ENCODE peak calls at places on chromosomes 7 and 10, in six cellular contexts. One of them, this sample, is unnamed.

GRCh38 chr10:71840936-71841335 is 10.1 kb downstream of the PSAP start:
- DNase-seq in effector memory CD8-positive, alpha-beta T cell: no peak
- DNase-seq in GM20000: no peak
- DNase-seq in tibial artery: no peak
- DNase-seq in anterior cingulate cortex: no peak
- DNase-seq in GM12865: no peak
- DNase-seq in this sample: no peak

GRCh38 chr10:43676360-43676759 is 27.7 kb upstream of the ZNF32 start:
- DNase-seq in effector memory CD8-positive, alpha-beta T cell: no peak
- DNase-seq in GM20000: no peak
- DNase-seq in tibial artery: no peak
- DNase-seq in anterior cingulate cortex: no peak
- DNase-seq in GM12865: no peak
- DNase-seq in this sample: no peak

GRCh38 chr7:115748123-115748738 is 282.3 kb downstream of the TFEC start:
- DNase-seq in effector memory CD8-positive, alpha-beta T cell: no peak
- DNase-seq in GM20000: no peak
- DNase-seq in tibial artery: no peak
- DNase-seq in anterior cingulate cortex: no peak
- DNase-seq in GM12865: peak
- DNase-seq in this sample: peak

GRCh38 chr7:20348408-20348807 is 17.7 kb downstream of the ITGB8 start:
- DNase-seq in effector memory CD8-positive, alpha-beta T cell: no peak
- DNase-seq in GM20000: no peak
- DNase-seq in tibial artery: no peak
- DNase-seq in anterior cingulate cortex: no peak
- DNase-seq in GM12865: no peak
- DNase-seq in this sample: no peak

GRCh38 chr10:133212853-133213494 is 17.0 kb upstream of the UTF1 start:
- DNase-seq in effector memory CD8-positive, alpha-beta T cell: no peak
- DNase-seq in GM20000: no peak
- DNase-seq in tibial artery: no peak
- DNase-seq in anterior cingulate cortex: no peak
- DNase-seq in GM12865: no peak
- DNase-seq in this sample: no peak

GRCh38 chr7:106779877-106780276 is 85.2 kb upstream of the PIK3CG start:
- DNase-seq in effector memory CD8-positive, alpha-beta T cell: no peak
- DNase-seq in GM20000: no peak
- DNase-seq in tibial artery: no peak
- DNase-seq in anterior cingulate cortex: no peak
- DNase-seq in GM12865: peak
- DNase-seq in this sample: no peak

GRCh38 chr10:101995451-101996063 is 60.4 kb downstream of the ARMH3 start:
- DNase-seq in effector memory CD8-positive, alpha-beta T cell: no peak
- DNase-seq in GM20000: no peak
- DNase-seq in tibial artery: no peak
- DNase-seq in anterior cingulate cortex: no peak
- DNase-seq in GM12865: no peak
- DNase-seq in this sample: no peak

GRCh38 chr10:132632091-132632561 is 94.5 kb downstream of the INPP5A start:
- DNase-seq in effector memory CD8-positive, alpha-beta T cell: no peak
- DNase-seq in GM20000: no peak
- DNase-seq in tibial artery: no peak
- DNase-seq in anterior cingulate cortex: no peak
- DNase-seq in GM12865: no peak
- DNase-seq in this sample: no peak

GRCh38 chr7:157715071-157715937 is 378.5 kb downstream of the DNAJB6 start:
- DNase-seq in effector memory CD8-positive, alpha-beta T cell: no peak
- DNase-seq in GM20000: no peak
- DNase-seq in tibial artery: no peak
- DNase-seq in anterior cingulate cortex: no peak
- DNase-seq in GM12865: no peak
- DNase-seq in this sample: no peak

GRCh38 chr10:27998178-27998953 is 513 bp downstream of the ODAD2 start:
- DNase-seq in effector memory CD8-positive, alpha-beta T cell: peak
- DNase-seq in GM20000: no peak
- DNase-seq in tibial artery: peak
- DNase-seq in anterior cingulate cortex: no peak
- DNase-seq in GM12865: no peak
- DNase-seq in this sample: no peak

GRCh38 chr10:11636761-11637166 is 25.3 kb upstream of the USP6NL start:
- DNase-seq in effector memory CD8-positive, alpha-beta T cell: no peak
- DNase-seq in GM20000: no peak
- DNase-seq in tibial artery: no peak
- DNase-seq in anterior cingulate cortex: no peak
- DNase-seq in GM12865: no peak
- DNase-seq in this sample: no peak

GRCh38 chr10:44388641-44389040 is 3.7 kb upstream of the CXCL12 start:
- DNase-seq in effector memory CD8-positive, alpha-beta T cell: no peak
- DNase-seq in GM20000: no peak
- DNase-seq in tibial artery: peak
- DNase-seq in anterior cingulate cortex: no peak
- DNase-seq in GM12865: no peak
- DNase-seq in this sample: no peak

GRCh38 chr10:99924856-99925255 is 84.9 kb downstream of the DNMBP start:
- DNase-seq in effector memory CD8-positive, alpha-beta T cell: no peak
- DNase-seq in GM20000: no peak
- DNase-seq in tibial artery: no peak
- DNase-seq in anterior cingulate cortex: no peak
- DNase-seq in GM12865: no peak
- DNase-seq in this sample: no peak

GRCh38 chr7:39664057-39664456 is 40.7 kb downstream of the RALA start:
- DNase-seq in effector memory CD8-positive, alpha-beta T cell: no peak
- DNase-seq in GM20000: no peak
- DNase-seq in tibial artery: no peak
- DNase-seq in anterior cingulate cortex: no peak
- DNase-seq in GM12865: no peak
- DNase-seq in this sample: no peak

GRCh38 chr7:98211676-98212531 is 665 bp downstream of the BHLHA15 start:
- DNase-seq in effector memory CD8-positive, alpha-beta T cell: no peak
- DNase-seq in GM20000: peak
- DNase-seq in tibial artery: peak
- DNase-seq in anterior cingulate cortex: no peak
- DNase-seq in GM12865: no peak
- DNase-seq in this sample: no peak

GRCh38 chr10:94107191-94107590 is 113.5 kb downstream of the PLCE1 start:
- DNase-seq in effector memory CD8-positive, alpha-beta T cell: no peak
- DNase-seq in GM20000: no peak
- DNase-seq in tibial artery: no peak
- DNase-seq in anterior cingulate cortex: no peak
- DNase-seq in GM12865: no peak
- DNase-seq in this sample: no peak

GRCh38 chr10:133439517-133440461 is 14.0 kb upstream of the SCART1 start:
- DNase-seq in effector memory CD8-positive, alpha-beta T cell: no peak
- DNase-seq in GM20000: no peak
- DNase-seq in tibial artery: no peak
- DNase-seq in anterior cingulate cortex: no peak
- DNase-seq in GM12865: no peak
- DNase-seq in this sample: no peak

GRCh38 chr7:52119537-52119936 is 802.9 kb upstream of the COBL start:
- DNase-seq in effector memory CD8-positive, alpha-beta T cell: no peak
- DNase-seq in GM20000: no peak
- DNase-seq in tibial artery: no peak
- DNase-seq in anterior cingulate cortex: no peak
- DNase-seq in GM12865: no peak
- DNase-seq in this sample: no peak

GRCh38 chr7:37282093-37282444 is 166.6 kb downstream of the ELMO1 start:
- DNase-seq in effector memory CD8-positive, alpha-beta T cell: no peak
- DNase-seq in GM20000: no peak
- DNase-seq in tibial artery: no peak
- DNase-seq in anterior cingulate cortex: no peak
- DNase-seq in GM12865: no peak
- DNase-seq in this sample: no peak

GRCh38 chr10:20048161-20048560 is 231.9 kb downstream of the PLXDC2 start:
- DNase-seq in effector memory CD8-positive, alpha-beta T cell: no peak
- DNase-seq in GM20000: no peak
- DNase-seq in tibial artery: no peak
- DNase-seq in anterior cingulate cortex: no peak
- DNase-seq in GM12865: no peak
- DNase-seq in this sample: no peak

GRCh38 chr10:83764681-83765080 is 374.6 kb upstream of the GHITM start:
- DNase-seq in effector memory CD8-positive, alpha-beta T cell: no peak
- DNase-seq in GM20000: no peak
- DNase-seq in tibial artery: no peak
- DNase-seq in anterior cingulate cortex: no peak
- DNase-seq in GM12865: no peak
- DNase-seq in this sample: no peak

GRCh38 chr10:63522129-63522687 is 1.0 kb downstream of the REEP3 start:
- DNase-seq in effector memory CD8-positive, alpha-beta T cell: no peak
- DNase-seq in GM20000: peak
- DNase-seq in tibial artery: no peak
- DNase-seq in anterior cingulate cortex: no peak
- DNase-seq in GM12865: peak
- DNase-seq in this sample: peak

GRCh38 chr7:45089314-45089891 is 634 bp upstream of the NACAD start:
- DNase-seq in effector memory CD8-positive, alpha-beta T cell: peak
- DNase-seq in GM20000: peak
- DNase-seq in tibial artery: no peak
- DNase-seq in anterior cingulate cortex: peak
- DNase-seq in GM12865: peak
- DNase-seq in this sample: peak

GRCh38 chr10:60905580-60905979 is 38.4 kb downstream of the RHOBTB1 start:
- DNase-seq in effector memory CD8-positive, alpha-beta T cell: no peak
- DNase-seq in GM20000: no peak
- DNase-seq in tibial artery: peak
- DNase-seq in anterior cingulate cortex: no peak
- DNase-seq in GM12865: no peak
- DNase-seq in this sample: no peak

GRCh38 chr10:95242581-95243317 is 48.1 kb downstream of the PDLIM1 start:
- DNase-seq in effector memory CD8-positive, alpha-beta T cell: no peak
- DNase-seq in GM20000: no peak
- DNase-seq in tibial artery: no peak
- DNase-seq in anterior cingulate cortex: no peak
- DNase-seq in GM12865: peak
- DNase-seq in this sample: peak

GRCh38 chr10:102670871-102671434 is 26.7 kb downstream of the TRIM8 start:
- DNase-seq in effector memory CD8-positive, alpha-beta T cell: no peak
- DNase-seq in GM20000: no peak
- DNase-seq in tibial artery: no peak
- DNase-seq in anterior cingulate cortex: no peak
- DNase-seq in GM12865: no peak
- DNase-seq in this sample: no peak

GRCh38 chr7:91898240-91898992 is 17.9 kb upstream of the MTERF1 start:
- DNase-seq in effector memory CD8-positive, alpha-beta T cell: no peak
- DNase-seq in GM20000: no peak
- DNase-seq in tibial artery: no peak
- DNase-seq in anterior cingulate cortex: no peak
- DNase-seq in GM12865: no peak
- DNase-seq in this sample: no peak

GRCh38 chr7:50806143-50806542 is 23.4 kb upstream of the GRB10 start:
- DNase-seq in effector memory CD8-positive, alpha-beta T cell: no peak
- DNase-seq in GM20000: no peak
- DNase-seq in tibial artery: no peak
- DNase-seq in anterior cingulate cortex: no peak
- DNase-seq in GM12865: no peak
- DNase-seq in this sample: peak

GRCh38 chr7:19181634-19182033 is 36.4 kb upstream of the FERD3L start:
- DNase-seq in effector memory CD8-positive, alpha-beta T cell: no peak
- DNase-seq in GM20000: no peak
- DNase-seq in tibial artery: no peak
- DNase-seq in anterior cingulate cortex: no peak
- DNase-seq in GM12865: no peak
- DNase-seq in this sample: no peak

GRCh38 chr10:79274279-79275104 is 72.8 kb upstream of the PPIF start:
- DNase-seq in effector memory CD8-positive, alpha-beta T cell: no peak
- DNase-seq in GM20000: no peak
- DNase-seq in tibial artery: peak
- DNase-seq in anterior cingulate cortex: peak
- DNase-seq in GM12865: no peak
- DNase-seq in this sample: no peak

GRCh38 chr10:104895541-104895940 is 254.5 kb downstream of the SORCS3 start:
- DNase-seq in effector memory CD8-positive, alpha-beta T cell: no peak
- DNase-seq in GM20000: no peak
- DNase-seq in tibial artery: no peak
- DNase-seq in anterior cingulate cortex: no peak
- DNase-seq in GM12865: no peak
- DNase-seq in this sample: no peak

GRCh38 chr10:76285012-76285411 is 853.6 kb downstream of the LRMDA start:
- DNase-seq in effector memory CD8-positive, alpha-beta T cell: no peak
- DNase-seq in GM20000: no peak
- DNase-seq in tibial artery: no peak
- DNase-seq in anterior cingulate cortex: no peak
- DNase-seq in GM12865: no peak
- DNase-seq in this sample: no peak

GRCh38 chr10:96820730-96821129 is 11.4 kb upstream of the LCOR start:
- DNase-seq in effector memory CD8-positive, alpha-beta T cell: no peak
- DNase-seq in GM20000: no peak
- DNase-seq in tibial artery: no peak
- DNase-seq in anterior cingulate cortex: no peak
- DNase-seq in GM12865: no peak
- DNase-seq in this sample: no peak

GRCh38 chr7:33728779-33729646 is 176.3 kb upstream of the BMPER start:
- DNase-seq in effector memory CD8-positive, alpha-beta T cell: no peak
- DNase-seq in GM20000: no peak
- DNase-seq in tibial artery: no peak
- DNase-seq in anterior cingulate cortex: no peak
- DNase-seq in GM12865: no peak
- DNase-seq in this sample: no peak

GRCh38 chr7:112449353-112449752 is 907 bp upstream of the IFRD1 start:
- DNase-seq in effector memory CD8-positive, alpha-beta T cell: no peak
- DNase-seq in GM20000: no peak
- DNase-seq in tibial artery: no peak
- DNase-seq in anterior cingulate cortex: no peak
- DNase-seq in GM12865: peak
- DNase-seq in this sample: no peak

GRCh38 chr7:157493776-157494175 is 157.0 kb downstream of the DNAJB6 start:
- DNase-seq in effector memory CD8-positive, alpha-beta T cell: no peak
- DNase-seq in GM20000: no peak
- DNase-seq in tibial artery: peak
- DNase-seq in anterior cingulate cortex: no peak
- DNase-seq in GM12865: no peak
- DNase-seq in this sample: no peak

GRCh38 chr7:78850093-78850740 is 603.2 kb downstream of the MAGI2 start:
- DNase-seq in effector memory CD8-positive, alpha-beta T cell: no peak
- DNase-seq in GM20000: no peak
- DNase-seq in tibial artery: no peak
- DNase-seq in anterior cingulate cortex: no peak
- DNase-seq in GM12865: no peak
- DNase-seq in this sample: no peak

This sample was measured in COR-L47.